ENCODE peak calls at places on chromosomes 7 and 10, in five cellular contexts. H is MV-4-11; M is CD8-positive, alpha-beta memory T cell; I is MM.1S; A is astrocyte of the spinal cord. W is an unnamed sample.

GRCh38 chr10:133269367-133269766 is 7.3 kb downstream of the ADAM8 start:
- DNase-seq in H (no peak), M (no peak), I (no peak), A (no peak), W (no peak)

GRCh38 chr10:104638861-104639594 is 2.1 kb upstream of the SORCS3 start:
- DNase-seq in H (no peak), M (no peak), I (peak; percentile 15), A (no peak), W (no peak)

GRCh38 chr7:96985992-96986391 is 19.4 kb upstream of the DLX6 start:
- DNase-seq in H (no peak), M (no peak), I (no peak), A (no peak), W (no peak)

GRCh38 chr7:30921951-30922401 is 10.3 kb downstream of the AQP1 start:
- DNase-seq in H (no peak), M (no peak), I (no peak), A (no peak), W (no peak)

GRCh38 chr7:133871757-133872156 is 255.4 kb upstream of the LRGUK start:
- DNase-seq in H (no peak), M (no peak), I (no peak), A (no peak), W (no peak)

GRCh38 chr10:74736029-74736428 is 90.4 kb upstream of the KAT6B start:
- DNase-seq in H (no peak), M (no peak), I (no peak), A (no peak), W (no peak)

GRCh38 chr10:79193694-79194382 is 125.1 kb downstream of the ZMIZ1 start:
- DNase-seq in H (no peak), M (no peak), I (no peak), A (no peak), W (no peak)

GRCh38 chr7:109950821-109951601 is 1139.9 kb upstream of the LRRN3 start:
- DNase-seq in H (no peak), M (no peak), I (no peak), A (no peak), W (no peak)

GRCh38 chr10:29669149-29669548 is 34.4 kb upstream of the SVIL start:
- DNase-seq in H (no peak), M (no peak), I (no peak), A (peak; percentile 34), W (no peak)

GRCh38 chr7:88664630-88665233 is 94.8 kb upstream of the ZNF804B start:
- DNase-seq in H (no peak), M (no peak), I (no peak), A (peak; percentile 80), W (peak; percentile 86)

GRCh38 chr10:74151879-74152722 is 1.1 kb downstream of the ADK start:
- DNase-seq in H (no peak), M (no peak), I (no peak), A (no peak), W (no peak)

GRCh38 chr7:87877641-87878040 is 1.3 kb downstream of the DBF4 start:
- DNase-seq in H (no peak), M (no peak), I (peak; percentile 39), A (peak; percentile 41), W (no peak)

GRCh38 chr10:34475222-34475621 is 339.9 kb downstream of the PARD3 start:
- DNase-seq in H (no peak), M (no peak), I (no peak), A (no peak), W (no peak)

GRCh38 chr7:35546691-35547090 is 148.2 kb downstream of the HERPUD2 start:
- DNase-seq in H (no peak), M (no peak), I (no peak), A (no peak), W (no peak)

GRCh38 chr7:24963218-24963617 is 16.8 kb downstream of the OSBPL3 start:
- DNase-seq in H (peak; percentile 95), M (peak; percentile 18), I (peak; percentile 93), A (peak; percentile 82), W (peak; percentile 37)

GRCh38 chr7:127799535-127800305 is 147.7 kb downstream of the SND1 start:
- DNase-seq in H (no peak), M (no peak), I (no peak), A (no peak), W (no peak)

GRCh38 chr10:122301055-122301810 is 30.1 kb downstream of the BTBD16 start:
- DNase-seq in H (peak; percentile 80), M (peak; percentile 46), I (no peak), A (peak; percentile 81), W (peak; percentile 96)

GRCh38 chr10:10362780-10363179 is 654.9 kb upstream of the CELF2 start:
- DNase-seq in H (no peak), M (no peak), I (no peak), A (no peak), W (no peak)

GRCh38 chr10:86169066-86169465 is 197.5 kb downstream of the GRID1 start:
- DNase-seq in H (no peak), M (no peak), I (no peak), A (no peak), W (no peak)

GRCh38 chr7:117470777-117471176 is 9.0 kb upstream of the CFTR start:
- DNase-seq in H (no peak), M (no peak), I (peak; percentile 20), A (no peak), W (no peak)

GRCh38 chr7:141189231-141189630 is 115.4 kb downstream of the TMEM178B start:
- DNase-seq in H (no peak), M (no peak), I (no peak), A (no peak), W (no peak)

GRCh38 chr10:132105302-132105995 is 39.7 kb downstream of the JAKMIP3 start:
- DNase-seq in H (no peak), M (no peak), I (no peak), A (no peak), W (no peak)

GRCh38 chr10:15719062-15719898 is 442 bp downstream of the ITGA8 start:
- DNase-seq in H (no peak), M (no peak), I (peak; percentile 84), A (peak; percentile 37), W (no peak)

GRCh38 chr7:4739528-4739992 is 35.9 kb upstream of the AP5Z1 start:
- DNase-seq in H (no peak), M (no peak), I (peak; percentile 42), A (peak; percentile 75), W (no peak)

GRCh38 chr7:121404348-121404747 is 8.2 kb upstream of the FAM3C start:
- DNase-seq in H (no peak), M (no peak), I (no peak), A (no peak), W (no peak)

GRCh38 chr7:100614308-100614861 is 2.0 kb downstream of the MOSPD3 start:
- DNase-seq in H (peak; percentile 13), M (no peak), I (no peak), A (no peak), W (peak; percentile 54)

GRCh38 chr10:4527281-4527960 is 298.6 kb upstream of the AKR1E2 start:
- DNase-seq in H (no peak), M (no peak), I (no peak), A (peak; percentile 58), W (peak; percentile 57)

GRCh38 chr10:19958787-19959186 is 142.6 kb downstream of the PLXDC2 start:
- DNase-seq in H (no peak), M (no peak), I (peak; percentile 32), A (no peak), W (no peak)

GRCh38 chr7:42493436-42494198 is 256.6 kb upstream of the GLI3 start:
- DNase-seq in H (no peak), M (no peak), I (no peak), A (peak; percentile 92), W (peak; percentile 63)

W was measured in HT1080.